ENCODE peak calls at places on chromosomes 6 and 20, in six cellular contexts. One of them, this sample, is unnamed.
A peak's percentile ranks its signal among the peaks of the same experiment; 100 is the strongest.

GRCh38 chr6:100050550-100050949 is 56.5 kb upstream of the MCHR2 start:
- DNase-seq in endothelial cell of umbilical vein: no peak
- DNase-seq in uterus: no peak
- DNase-seq in Calu3: no peak
- DNase-seq in A549: no peak
- DNase-seq in cardiac muscle cell: no peak
- DNase-seq in this sample: no peak

GRCh38 chr20:6994452-6994851 is 227.0 kb downstream of the BMP2 start:
- DNase-seq in endothelial cell of umbilical vein: no peak
- DNase-seq in uterus: no peak
- DNase-seq in cardiac muscle cell: peak; percentile 34
- DNase-seq in Calu3: peak; percentile 25
- DNase-seq in A549: peak; percentile 36
- DNase-seq in this sample: no peak

GRCh38 chr20:33411136-33411690 is 9.9 kb upstream of the CDK5RAP1 start:
- DNase-seq in uterus: no peak
- DNase-seq in Calu3: no peak
- DNase-seq in cardiac muscle cell: no peak
- DNase-seq in A549: no peak
- DNase-seq in endothelial cell of umbilical vein: no peak
- DNase-seq in this sample: no peak

GRCh38 chr20:51497542-51498467 is 44.7 kb downstream of the NFATC2 start:
- DNase-seq in endothelial cell of umbilical vein: peak; percentile 26
- DNase-seq in A549: no peak
- DNase-seq in uterus: no peak
- DNase-seq in Calu3: no peak
- DNase-seq in cardiac muscle cell: peak; percentile 52
- DNase-seq in this sample: peak; percentile 48

GRCh38 chr20:14415492-14415891 is 78.1 kb upstream of the FLRT3 start:
- DNase-seq in Calu3: peak; percentile 4
- DNase-seq in cardiac muscle cell: no peak
- DNase-seq in A549: no peak
- DNase-seq in endothelial cell of umbilical vein: peak; percentile 13
- DNase-seq in uterus: no peak
- DNase-seq in this sample: no peak

GRCh38 chr20:50886184-50886790 is 45.0 kb downstream of the ADNP start:
- DNase-seq in endothelial cell of umbilical vein: no peak
- DNase-seq in Calu3: no peak
- DNase-seq in cardiac muscle cell: no peak
- DNase-seq in uterus: no peak
- DNase-seq in A549: no peak
- DNase-seq in this sample: no peak

GRCh38 chr6:125356888-125357287 is 55.1 kb upstream of the HDDC2 start:
- DNase-seq in cardiac muscle cell: no peak
- DNase-seq in A549: no peak
- DNase-seq in uterus: no peak
- DNase-seq in Calu3: no peak
- DNase-seq in endothelial cell of umbilical vein: no peak
- DNase-seq in this sample: no peak

GRCh38 chr6:12608016-12608860 is 108.3 kb upstream of the PHACTR1 start:
- DNase-seq in cardiac muscle cell: peak; percentile 41
- DNase-seq in Calu3: no peak
- DNase-seq in uterus: no peak
- DNase-seq in endothelial cell of umbilical vein: peak; percentile 64
- DNase-seq in A549: no peak
- DNase-seq in this sample: no peak

GRCh38 chr20:53527196-53527595 is 66.4 kb downstream of the ZNF217 start:
- DNase-seq in cardiac muscle cell: no peak
- DNase-seq in Calu3: no peak
- DNase-seq in uterus: no peak
- DNase-seq in endothelial cell of umbilical vein: no peak
- DNase-seq in A549: no peak
- DNase-seq in this sample: no peak

GRCh38 chr6:20286968-20287565 is 74.8 kb upstream of the MBOAT1 start:
- DNase-seq in uterus: no peak
- DNase-seq in A549: no peak
- DNase-seq in cardiac muscle cell: no peak
- DNase-seq in Calu3: no peak
- DNase-seq in endothelial cell of umbilical vein: no peak
- DNase-seq in this sample: no peak

GRCh38 chr6:154395878-154396277 is 39.3 kb upstream of the IPCEF1 start:
- DNase-seq in endothelial cell of umbilical vein: no peak
- DNase-seq in cardiac muscle cell: no peak
- DNase-seq in Calu3: no peak
- DNase-seq in uterus: no peak
- DNase-seq in A549: no peak
- DNase-seq in this sample: no peak

GRCh38 chr6:161394437-161394836 is 120.6 kb upstream of the AGPAT4 start:
- DNase-seq in A549: no peak
- DNase-seq in cardiac muscle cell: no peak
- DNase-seq in uterus: no peak
- DNase-seq in endothelial cell of umbilical vein: no peak
- DNase-seq in Calu3: no peak
- DNase-seq in this sample: no peak

GRCh38 chr6:74991573-74992332 is 214.1 kb downstream of the COL12A1 start:
- DNase-seq in A549: no peak
- DNase-seq in endothelial cell of umbilical vein: peak; percentile 20
- DNase-seq in cardiac muscle cell: peak; percentile 62
- DNase-seq in uterus: no peak
- DNase-seq in Calu3: no peak
- DNase-seq in this sample: no peak

GRCh38 chr6:36118550-36119107 is 11.7 kb upstream of the MAPK13 start:
- DNase-seq in endothelial cell of umbilical vein: no peak
- DNase-seq in cardiac muscle cell: no peak
- DNase-seq in Calu3: no peak
- DNase-seq in A549: no peak
- DNase-seq in uterus: no peak
- DNase-seq in this sample: peak; percentile 77

GRCh38 chr6:12875061-12875460 is 158.5 kb downstream of the PHACTR1 start:
- DNase-seq in cardiac muscle cell: peak; percentile 25
- DNase-seq in endothelial cell of umbilical vein: no peak
- DNase-seq in Calu3: no peak
- DNase-seq in A549: no peak
- DNase-seq in uterus: no peak
- DNase-seq in this sample: no peak

GRCh38 chr20:54251093-54251492 is 43.2 kb downstream of the PFDN4 start:
- DNase-seq in cardiac muscle cell: no peak
- DNase-seq in uterus: no peak
- DNase-seq in A549: no peak
- DNase-seq in endothelial cell of umbilical vein: no peak
- DNase-seq in Calu3: no peak
- DNase-seq in this sample: no peak

GRCh38 chr6:116779569-116780164 is 14.1 kb upstream of the FAM162B start:
- DNase-seq in uterus: no peak
- DNase-seq in A549: peak; percentile 37
- DNase-seq in cardiac muscle cell: peak; percentile 58
- DNase-seq in Calu3: peak; percentile 2
- DNase-seq in endothelial cell of umbilical vein: peak; percentile 36
- DNase-seq in this sample: no peak

GRCh38 chr6:150153905-150154492 is 11.2 kb downstream of the PPP1R14C start:
- DNase-seq in endothelial cell of umbilical vein: no peak
- DNase-seq in uterus: no peak
- DNase-seq in Calu3: no peak
- DNase-seq in A549: no peak
- DNase-seq in cardiac muscle cell: peak; percentile 12
- DNase-seq in this sample: no peak

GRCh38 chr6:35731414-35731735 is 5.5 kb upstream of the ARMC12 start:
- DNase-seq in cardiac muscle cell: peak; percentile 94
- DNase-seq in endothelial cell of umbilical vein: peak; percentile 85
- DNase-seq in Calu3: peak; percentile 83
- DNase-seq in A549: peak; percentile 83
- DNase-seq in uterus: peak; percentile 98
- DNase-seq in this sample: peak; percentile 86

GRCh38 chr6:15413558-15414257 is 167.8 kb downstream of the JARID2 start:
- DNase-seq in endothelial cell of umbilical vein: no peak
- DNase-seq in A549: no peak
- DNase-seq in Calu3: no peak
- DNase-seq in cardiac muscle cell: no peak
- DNase-seq in uterus: no peak
- DNase-seq in this sample: no peak

GRCh38 chr20:58352454-58352853 is 36.6 kb upstream of the VAPB start:
- DNase-seq in uterus: no peak
- DNase-seq in A549: no peak
- DNase-seq in Calu3: no peak
- DNase-seq in cardiac muscle cell: no peak
- DNase-seq in endothelial cell of umbilical vein: no peak
- DNase-seq in this sample: no peak

GRCh38 chr20:58344741-58345140 is 35.2 kb downstream of the RAB22A start:
- DNase-seq in uterus: no peak
- DNase-seq in A549: no peak
- DNase-seq in endothelial cell of umbilical vein: no peak
- DNase-seq in Calu3: no peak
- DNase-seq in cardiac muscle cell: peak; percentile 21
- DNase-seq in this sample: no peak

DNA sequence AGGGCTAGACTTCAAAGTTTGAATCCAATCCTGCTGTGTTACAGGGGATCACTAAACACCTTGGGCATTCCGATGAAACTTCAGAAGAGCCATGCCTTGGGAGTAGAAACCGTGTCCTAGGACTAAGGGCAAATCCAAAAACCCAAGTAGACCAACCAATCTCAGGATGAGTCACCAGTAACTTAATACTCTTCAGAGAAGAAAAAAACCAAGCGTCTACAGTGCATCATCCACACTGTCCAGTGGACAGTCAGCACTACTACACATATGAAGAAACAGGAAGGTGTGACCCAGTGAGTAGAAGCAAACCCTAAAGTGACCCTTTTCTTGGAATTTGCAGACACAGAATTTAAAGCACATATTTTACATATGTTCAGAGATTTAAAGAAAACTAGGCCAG is 39.4 kb upstream of the VAPB start:
- DNase-seq in endothelial cell of umbilical vein: no peak
- DNase-seq in A549: peak; percentile 40
- DNase-seq in cardiac muscle cell: peak; percentile 43
- DNase-seq in uterus: no peak
- DNase-seq in Calu3: no peak
- DNase-seq in this sample: no peak
- TF ChIP-seq CTCF in endothelial cell of umbilical vein: no peak
- TF ChIP-seq CTCF in A549: no peak
- TF ChIP-seq CTCF in cardiac muscle cell: no peak
- TF ChIP-seq CTCF in uterus: no peak
- TF ChIP-seq CTCF in Calu3: no peak
- TF ChIP-seq CTCF in this sample: no peak

GRCh38 chr6:82270791-82271392 is 23.3 kb upstream of the IBTK start:
- DNase-seq in uterus: no peak
- DNase-seq in Calu3: no peak
- DNase-seq in A549: peak; percentile 36
- DNase-seq in endothelial cell of umbilical vein: peak; percentile 32
- DNase-seq in cardiac muscle cell: peak; percentile 60
- DNase-seq in this sample: no peak
- TF ChIP-seq CTCF in uterus: peak; percentile 53
- TF ChIP-seq CTCF in Calu3: no peak
- TF ChIP-seq CTCF in A549: peak; percentile 65
- TF ChIP-seq CTCF in endothelial cell of umbilical vein: peak; percentile 48
- TF ChIP-seq CTCF in cardiac muscle cell: peak; percentile 51
- TF ChIP-seq CTCF in this sample: peak; percentile 74

DNA sequence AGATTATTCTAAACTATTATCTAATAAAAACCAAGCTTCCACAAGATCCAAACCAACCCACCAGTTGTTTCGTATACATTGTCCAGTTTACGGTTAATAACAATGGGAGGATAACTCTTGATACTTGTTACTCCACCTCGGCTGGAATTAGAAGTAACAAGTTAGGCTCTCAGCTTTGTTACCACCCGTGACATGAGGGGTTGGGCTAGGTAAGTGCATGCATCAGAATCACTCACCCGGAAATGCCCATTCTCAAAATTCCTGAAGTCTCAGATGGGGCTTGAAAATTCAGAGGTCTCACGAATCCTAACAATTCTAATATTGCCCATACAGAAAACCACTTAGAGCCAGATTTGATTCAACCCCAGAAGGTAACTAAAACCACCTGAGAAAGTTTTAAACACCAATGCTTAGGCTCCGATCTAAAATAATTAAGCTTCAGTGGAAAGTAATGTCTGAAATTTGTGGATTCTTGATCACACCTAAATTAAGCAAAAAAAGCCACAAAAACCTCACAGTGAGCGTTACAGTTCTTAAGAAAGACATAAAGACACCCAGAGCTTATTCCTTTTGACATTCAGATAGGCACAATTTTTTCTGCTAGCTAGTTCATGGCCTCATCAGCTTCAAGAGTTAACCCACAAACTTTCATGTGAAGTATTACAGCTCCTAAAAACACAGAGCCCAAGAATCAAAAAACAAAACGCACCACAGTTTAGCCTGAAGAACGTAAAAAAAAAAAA is 27.1 kb upstream of the SERPINB1 start:
- DNase-seq in uterus: no peak
- DNase-seq in Calu3: no peak
- DNase-seq in cardiac muscle cell: no peak
- DNase-seq in A549: no peak
- DNase-seq in endothelial cell of umbilical vein: no peak
- DNase-seq in this sample: no peak
- TF ChIP-seq CTCF in uterus: no peak
- TF ChIP-seq CTCF in Calu3: no peak
- TF ChIP-seq CTCF in cardiac muscle cell: no peak
- TF ChIP-seq CTCF in A549: no peak
- TF ChIP-seq CTCF in endothelial cell of umbilical vein: no peak
- TF ChIP-seq CTCF in this sample: no peak

GRCh38 chr20:43586641-43587040 is 4.1 kb upstream of the IFT52 start:
- DNase-seq in A549: no peak
- DNase-seq in uterus: no peak
- DNase-seq in cardiac muscle cell: no peak
- DNase-seq in endothelial cell of umbilical vein: no peak
- DNase-seq in Calu3: no peak
- DNase-seq in this sample: no peak

GRCh38 chr20:43590036-43590391 is 723 bp upstream of the IFT52 start:
- DNase-seq in cardiac muscle cell: no peak
- DNase-seq in Calu3: peak; percentile 29
- DNase-seq in endothelial cell of umbilical vein: no peak
- DNase-seq in uterus: peak; percentile 16
- DNase-seq in A549: no peak
- DNase-seq in this sample: no peak

DNA sequence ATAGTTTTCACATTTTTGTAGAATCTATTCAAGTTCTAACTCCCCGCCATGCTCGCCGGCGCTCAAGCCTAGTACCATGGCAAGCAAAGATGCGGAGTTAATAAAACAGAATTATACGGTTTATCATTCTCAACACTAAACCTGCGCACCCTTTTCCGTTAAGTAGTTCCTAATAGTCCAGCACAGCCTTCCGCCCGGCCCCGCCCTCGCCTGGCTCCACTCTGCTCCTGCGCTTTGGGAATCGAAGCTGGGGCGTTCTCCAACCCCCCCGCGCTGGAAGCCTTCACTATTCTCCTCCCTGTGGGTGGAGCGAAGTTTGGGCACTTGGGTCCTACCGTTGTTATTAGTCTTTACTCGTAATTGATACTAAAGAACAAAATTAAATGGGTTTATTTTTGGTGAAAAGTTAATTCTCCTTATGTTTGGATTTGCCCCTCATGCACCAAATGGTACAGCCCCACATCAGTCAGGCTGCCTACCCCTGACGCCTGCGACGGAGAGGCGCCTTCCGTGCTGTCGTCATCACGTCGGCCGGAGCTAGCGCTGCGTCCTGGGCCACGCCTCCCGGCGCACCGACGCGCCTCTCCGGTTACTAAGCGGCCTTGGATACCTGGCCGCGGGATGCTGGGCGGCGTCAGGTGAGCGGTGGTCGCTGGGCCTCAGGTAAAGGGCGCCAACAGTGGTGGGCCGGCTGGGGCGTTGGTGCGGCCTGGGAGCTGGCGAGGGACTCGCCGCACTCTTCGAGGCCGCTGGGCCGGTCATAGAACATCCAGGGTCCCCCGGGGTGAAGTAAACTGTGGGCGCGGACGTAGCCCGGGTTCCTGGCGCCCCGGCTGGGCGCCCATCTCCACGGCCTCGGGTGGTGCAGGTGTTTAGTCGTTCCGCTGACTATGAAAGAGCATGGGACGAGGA is at the start of gene IFT52:
- DNase-seq in Calu3: peak; percentile 97
- DNase-seq in cardiac muscle cell: peak; percentile 96
- DNase-seq in A549: peak; percentile 93
- DNase-seq in endothelial cell of umbilical vein: peak; percentile 93
- DNase-seq in uterus: peak; percentile 91
- DNase-seq in this sample: peak; percentile 81
- TF ChIP-seq CTCF in Calu3: no peak
- TF ChIP-seq CTCF in cardiac muscle cell: no peak
- TF ChIP-seq CTCF in A549: no peak
- TF ChIP-seq CTCF in endothelial cell of umbilical vein: no peak
- TF ChIP-seq CTCF in uterus: no peak
- TF ChIP-seq CTCF in this sample: no peak

This sample was measured in natural killer cell.